ENCODE peak calls at places on chromosomes 5 and 9, in five cellular contexts. C, E, R, M and U are unnamed samples. For H3K79me2, the result is how much of the 10 kb centered on the place peaks cover.

GRCh38 chr5:100901851-100902341 is 1.2 kb downstream of the ST8SIA4 start:
- DNase-seq in E (peak), M (no peak), R (no peak), C (no peak), U (no peak)

GRCh38 chr5:173204185-173204979 is 30.6 kb downstream of the NKX2-5 start:
- DNase-seq in E (peak), R (peak), M (peak), C (no peak), U (no peak)

GRCh38 chr9:36191290-36191645 is 547 bp downstream of the CLTA start:
- DNase-seq in C (no peak), E (no peak), R (no peak), M (no peak), U (no peak)

GRCh38 chr5:78841767-78842166 is 143.3 kb downstream of the ARSB start:
- DNase-seq in C (no peak), M (no peak), E (no peak), R (no peak), U (peak)

GRCh38 chr5:181181650-181182565 is 23.1 kb downstream of the TRIM7 start:
- DNase-seq in M (peak), C (peak), E (peak), R (peak), U (peak)

GRCh38 chr5:965604-966344 is 42.8 kb upstream of the NKD2 start:
- DNase-seq in E (no peak), C (no peak), R (no peak), M (no peak), U (no peak)

GRCh38 chr5:138632900-138633489 is 57.8 kb upstream of the HSPA9 start:
- DNase-seq in C (peak), E (peak), R (peak), M (peak), U (peak)

GRCh38 chr5:135156715-135157404 is 122.8 kb upstream of the PITX1 start:
- DNase-seq in C (no peak), M (no peak), R (peak), E (peak), U (no peak)

GRCh38 chr5:139388198-139388821 is 1.4 kb downstream of the MZB1 start:
- DNase-seq in M (no peak), E (no peak), R (peak), C (no peak), U (no peak)

GRCh38 chr5:124746916-124747769 is 704 bp upstream of the ZNF608 start:
- DNase-seq in E (peak), R (peak), C (peak), M (peak), U (peak)

GRCh38 chr5:172293054-172293744 is 9.6 kb upstream of the UBTD2 start:
- DNase-seq in C (peak), R (peak), M (peak), E (peak), U (peak)

GRCh38 chr9:98034593-98035546 is 21.7 kb upstream of the NANS start:
- DNase-seq in E (peak), C (peak), R (peak), M (peak), U (peak)

GRCh38 chr5:154501566-154501965 is 23.5 kb upstream of the HAND1 start:
- DNase-seq in M (no peak), C (peak), E (no peak), R (no peak), U (no peak)

GRCh38 chr5:91177639-91178038 is 205.5 kb downstream of the ARRDC3 start:
- DNase-seq in R (no peak), C (no peak), M (no peak), E (no peak), U (peak)

GRCh38 chr5:61327761-61328753 is 4.0 kb upstream of the ZSWIM6 start:
- DNase-seq in E (peak), C (no peak), R (peak), M (no peak), U (peak)

GRCh38 chr9:21856301-21857094 is 54.1 kb downstream of the MTAP start:
- DNase-seq in M (no peak), E (peak), C (no peak), R (peak), U (no peak)

GRCh38 chr9:113572076-113572861 is 108.7 kb downstream of the RGS3 start:
- DNase-seq in R (no peak), C (no peak), E (no peak), M (no peak), U (no peak)

GRCh38 chr5:111537153-111538024 is 25.1 kb upstream of the STARD4 start:
- DNase-seq in C (no peak), R (no peak), M (no peak), E (no peak), U (no peak)

GRCh38 chr9:98374385-98375051 is 119.1 kb upstream of the TBC1D2 start:
- DNase-seq in M (no peak), C (no peak), R (peak), E (peak), U (peak)

GRCh38 chr9:3455712-3456111 is 70.1 kb downstream of the RFX3 start:
- DNase-seq in R (no peak), M (no peak), E (no peak), C (no peak), U (no peak)

GRCh38 chr5:128491291-128491690 is 46.8 kb downstream of the FBN2 start:
- DNase-seq in R (no peak), M (no peak), C (no peak), E (no peak), U (no peak)

GRCh38 chr9:36163049-36163839 is 5.9 kb upstream of the CCIN start:
- DNase-seq in M (no peak), R (peak), C (peak), E (no peak), U (peak)

GRCh38 chr5:93941897-93942296 is 200.5 kb upstream of the POU5F2 start:
- DNase-seq in M (no peak), C (no peak), E (no peak), R (no peak), U (no peak)

GRCh38 chr5:113022661-113023060 is 46.1 kb downstream of the DCP2 start:
- DNase-seq in E (peak), M (no peak), C (no peak), R (no peak), U (peak)

GRCh38 chr9:3511537-3511936 is 14.3 kb downstream of the RFX3 start:
- DNase-seq in E (no peak), R (peak), M (no peak), C (no peak), U (no peak)

GRCh38 chr5:9099681-9100080 is 446.2 kb downstream of the SEMA5A start:
- DNase-seq in C (peak), E (peak), M (no peak), R (no peak), U (no peak)

GRCh38 chr9:72460342-72461312 is 60.8 kb upstream of the TMC1 start:
- DNase-seq in C (no peak), R (no peak), M (no peak), E (no peak), U (no peak)

GRCh38 chr5:31638748-31639418 is at the start of gene PDZD2:
- DNase-seq in E (peak), M (peak), C (peak), R (peak), U (peak)

GRCh38 chr9:95635986-95636600 is 119.3 kb upstream of the PTCH1 start:
- DNase-seq in E (no peak), R (no peak), M (no peak), C (no peak), U (no peak)

GRCh38 chr5:9198399-9198798 is 347.5 kb downstream of the SEMA5A start:
- DNase-seq in E (peak), C (no peak), M (no peak), R (no peak), U (peak)

GRCh38 chr5:65800775-65801174 is 78.8 kb downstream of the NLN start:
- DNase-seq in C (no peak), E (no peak), R (no peak), M (no peak), U (no peak)

GRCh38 chr9:10704720-10705119 is 91.9 kb upstream of the PTPRD start:
- DNase-seq in M (no peak), C (no peak), E (peak), R (no peak), U (peak)

GRCh38 chr5:168809218-168809617 is 230.1 kb upstream of the PANK3 start:
- DNase-seq in M (no peak), E (no peak), R (no peak), C (no peak), U (no peak)

GRCh38 chr5:14209222-14209822 is 66.2 kb downstream of the TRIO start:
- DNase-seq in C (no peak), R (no peak), E (no peak), M (no peak), U (no peak)
- H3K27ac ChIP-seq in C (no peak), R (peak), E (no peak), M (no peak), U (peak)

GRCh38 chr5:62626534-62626933 is 47.9 kb downstream of the LRRC70 start:
- DNase-seq in M (no peak), E (no peak), C (no peak), R (no peak), U (no peak)
- H3K9ac ChIP-seq in M (no peak), E (no peak), C (no peak), R (no peak), U (no peak)

DNA sequence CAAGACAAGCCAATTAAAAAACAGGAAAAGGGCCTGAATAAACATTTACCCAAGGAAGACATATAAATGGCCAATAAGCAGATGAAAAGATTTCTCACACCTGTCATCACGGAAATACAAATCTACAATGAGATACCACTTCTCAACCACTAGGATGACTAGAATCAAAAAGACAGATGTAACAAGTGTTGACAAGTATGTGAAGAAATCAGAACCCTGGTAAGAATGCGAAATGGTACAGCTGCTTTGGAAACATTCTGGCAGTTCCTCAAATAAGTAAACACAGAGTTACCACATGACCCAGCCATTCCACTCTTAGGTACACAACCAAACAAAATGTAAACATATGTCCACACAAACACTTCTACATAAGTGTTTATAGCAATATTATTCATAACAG is 32.5 kb downstream of the LEAP2 start:
- DNase-seq in E (no peak), C (no peak), M (no peak), R (peak), U (no peak)
- H3K79me2 ChIP-seq in E (under half), C (under half), M (under half), R (under half), U (half or more)

DNA sequence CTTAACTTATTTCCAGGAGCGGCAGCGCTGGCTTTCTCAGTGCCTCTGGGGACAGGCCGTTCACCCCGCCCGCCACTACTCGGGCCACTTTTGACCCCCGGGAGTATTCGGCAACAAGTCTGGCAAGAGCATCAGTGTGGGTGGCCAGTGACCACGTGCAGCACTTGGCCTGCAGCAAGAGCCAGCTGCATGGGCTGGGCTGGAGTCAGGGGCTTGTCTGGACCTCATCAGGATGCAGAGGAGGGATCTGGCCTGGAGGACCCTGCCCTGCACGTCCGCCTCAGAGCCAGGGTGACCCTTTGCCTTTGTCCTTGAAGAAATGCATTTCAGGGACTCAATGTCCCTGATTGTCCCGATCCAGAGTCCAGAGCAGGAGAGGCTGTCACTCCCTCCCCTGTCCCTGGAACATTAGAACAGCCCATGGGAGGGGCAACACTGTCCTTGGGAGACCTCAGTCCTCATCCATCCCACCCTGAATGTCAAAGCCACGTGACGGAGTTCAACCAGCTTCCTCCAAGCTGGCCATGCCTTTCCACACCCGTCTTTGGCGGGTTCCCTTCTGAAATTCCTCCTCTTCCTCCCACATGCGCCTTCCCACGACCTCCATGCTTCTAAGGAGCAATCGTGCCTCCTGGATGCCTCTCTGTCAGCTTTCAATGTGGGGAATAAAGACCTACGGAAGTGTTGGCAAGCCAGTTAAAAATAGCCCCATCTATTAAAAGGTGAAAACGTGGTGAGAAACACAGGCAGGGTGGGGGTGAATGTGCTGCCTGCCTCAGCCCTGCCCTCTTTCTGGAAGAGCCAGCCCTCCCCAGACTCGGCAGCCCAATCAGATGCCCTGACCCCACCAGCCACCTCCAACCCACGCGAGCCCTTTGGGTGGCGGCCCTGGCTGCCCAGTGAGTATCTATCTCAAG is 99.0 kb downstream of the OLFM1 start:
- DNase-seq in R (no peak), C (no peak), M (no peak), E (no peak), U (no peak)
- H3K27ac ChIP-seq in R (no peak), C (no peak), M (no peak), E (no peak), U (no peak)

GRCh38 chr9:19969721-19970120 is 180.9 kb upstream of the SLC24A2 start:
- DNase-seq in E (no peak), M (no peak), R (no peak), C (no peak), U (peak)

GRCh38 chr9:19965336-19965735 is 176.5 kb upstream of the SLC24A2 start:
- DNase-seq in C (no peak), E (no peak), M (no peak), R (no peak), U (peak)

GRCh38 chr9:19967567-19968459 is 179.0 kb upstream of the SLC24A2 start:
- DNase-seq in R (no peak), E (no peak), M (no peak), C (peak), U (no peak)
- H3K9ac ChIP-seq in R (no peak), E (no peak), M (no peak), C (no peak), U (no peak)

GRCh38 chr5:75351058-75351926 is 14.3 kb downstream of the HMGCR start:
- DNase-seq in M (no peak), R (no peak), E (no peak), C (no peak), U (no peak)
- H3K79me2 ChIP-seq in M (under half), R (under half), E (under half), C (under half), U (under half)